ENCODE peak calls at places on chromosome 17, in ten cellular contexts. M, D, A, O, S, L, E, U, B and K are unnamed samples.

GRCh38 chr17:34626141-34626681 is 46.8 kb downstream of the TMEM132E start:
- DNase-seq in M (no peak), D (no peak), A (no peak), O (no peak), S (peak), L (no peak), E (no peak), U (no peak), B (no peak), K (no peak)

GRCh38 chr17:6713918-6714271 is 726 bp upstream of the SLC13A5 start:
- DNase-seq in M (no peak), D (no peak), A (no peak), O (no peak), S (no peak), L (no peak), E (no peak), U (no peak), B (no peak), K (no peak)

GRCh38 chr17:14547016-14547415 is 246.1 kb downstream of the HS3ST3B1 start:
- DNase-seq in M (no peak), D (no peak), A (no peak), O (no peak), S (no peak), L (no peak), E (no peak), U (no peak), B (no peak), K (no peak)

GRCh38 chr17:47978324-47978723 is 7.4 kb downstream of the CDK5RAP3 start:
- DNase-seq in M (peak), D (peak), A (peak), O (no peak), S (peak), L (peak), E (peak), U (peak), B (peak), K (peak)

GRCh38 chr17:75232786-75233185 is 27.3 kb downstream of the NUP85 start:
- DNase-seq in M (no peak), D (no peak), A (no peak), O (no peak), S (no peak), L (no peak), E (no peak), U (no peak), B (no peak), K (no peak)

GRCh38 chr17:2068589-2069051 is 13.7 kb downstream of the HIC1 start:
- DNase-seq in M (no peak), D (peak), A (no peak), O (no peak), S (no peak), L (no peak), E (peak), U (peak), B (no peak), K (peak)

GRCh38 chr17:79192503-79193500 is 118.2 kb downstream of the ENGASE start:
- DNase-seq in M (peak), D (peak), A (no peak), O (no peak), S (no peak), L (peak), E (peak), U (no peak), B (no peak), K (peak)

GRCh38 chr17:14781123-14781522 is 480.2 kb downstream of the HS3ST3B1 start:
- DNase-seq in M (no peak), D (no peak), A (no peak), O (no peak), S (no peak), L (no peak), E (no peak), U (no peak), B (no peak), K (no peak)

GRCh38 chr17:64741038-64741641 is 79.0 kb upstream of the SMURF2 start:
- DNase-seq in M (peak), D (peak), A (peak), O (peak), S (no peak), L (peak), E (peak), U (no peak), B (peak), K (peak)

GRCh38 chr17:17352836-17353624 is 49.9 kb downstream of the NT5M start:
- DNase-seq in M (no peak), D (no peak), A (no peak), O (no peak), S (no peak), L (no peak), E (no peak), U (peak), B (no peak), K (no peak)

GRCh38 chr17:43438626-43439529 is 40.1 kb downstream of the ARL4D start:
- DNase-seq in M (no peak), D (no peak), A (no peak), O (no peak), S (no peak), L (no peak), E (no peak), U (no peak), B (no peak), K (no peak)

GRCh38 chr17:31425646-31426045 is 34.2 kb downstream of the RAB11FIP4 start:
- DNase-seq in M (no peak), D (no peak), A (no peak), O (no peak), S (no peak), L (no peak), E (no peak), U (peak), B (no peak), K (no peak)

GRCh38 chr17:75191584-75191983 is 8.8 kb upstream of the SUMO2 start:
- DNase-seq in M (no peak), D (no peak), A (no peak), O (no peak), S (no peak), L (no peak), E (peak), U (no peak), B (no peak), K (peak)

GRCh38 chr17:78709119-78709681 is 72.9 kb downstream of the CYTH1 start:
- DNase-seq in M (no peak), D (peak), A (no peak), O (no peak), S (no peak), L (no peak), E (no peak), U (no peak), B (peak), K (no peak)

GRCh38 chr17:58391302-58391984 is 25.9 kb downstream of the RNF43 start:
- DNase-seq in M (peak), D (no peak), A (no peak), O (no peak), S (peak), L (peak), E (no peak), U (peak), B (peak), K (no peak)

GRCh38 chr17:1047886-1048470 is 51.0 kb downstream of the TIMM22 start:
- DNase-seq in M (no peak), D (no peak), A (no peak), O (no peak), S (no peak), L (no peak), E (no peak), U (no peak), B (no peak), K (no peak)

GRCh38 chr17:77381185-77381700 is 240.5 kb downstream of the SEC14L1 start:
- DNase-seq in M (no peak), D (no peak), A (no peak), O (no peak), S (no peak), L (no peak), E (no peak), U (peak), B (no peak), K (no peak)

GRCh38 chr17:8235676-8236075 is 12.2 kb downstream of the CTC1 start:
- DNase-seq in M (no peak), D (no peak), A (no peak), O (no peak), S (no peak), L (no peak), E (no peak), U (no peak), B (no peak), K (no peak)

GRCh38 chr17:7530294-7530900 is 18.5 kb upstream of the TNFSF12 start:
- DNase-seq in M (no peak), D (no peak), A (no peak), O (no peak), S (no peak), L (no peak), E (no peak), U (no peak), B (no peak), K (no peak)

GRCh38 chr17:73719588-73720071 is 75.4 kb upstream of the SDK2 start:
- DNase-seq in M (peak), D (no peak), A (no peak), O (peak), S (no peak), L (no peak), E (peak), U (peak), B (no peak), K (no peak)

GRCh38 chr17:38883592-38884526 is 14.0 kb downstream of the LASP1 start:
- DNase-seq in M (peak), D (no peak), A (no peak), O (no peak), S (no peak), L (peak), E (no peak), U (no peak), B (no peak), K (no peak)

GRCh38 chr17:16101440-16101839 is 101.8 kb downstream of the TTC19 start:
- DNase-seq in M (no peak), D (no peak), A (no peak), O (no peak), S (no peak), L (no peak), E (no peak), U (no peak), B (no peak), K (no peak)

GRCh38 chr17:16104189-16104588 is 104.6 kb downstream of the TTC19 start:
- DNase-seq in M (no peak), D (no peak), A (no peak), O (no peak), S (no peak), L (no peak), E (no peak), U (no peak), B (no peak), K (no peak)

GRCh38 chr17:16106161-16106891 is 106.7 kb downstream of the TTC19 start:
- DNase-seq in M (no peak), D (no peak), A (peak), O (no peak), S (no peak), L (peak), E (peak), U (no peak), B (no peak), K (peak)

GRCh38 chr17:16100737-16101400 is 101.2 kb downstream of the TTC19 start:
- DNase-seq in M (no peak), D (no peak), A (no peak), O (no peak), S (no peak), L (no peak), E (peak), U (no peak), B (peak), K (no peak)
- TF ChIP-seq CTCF in M (no peak), D (no peak), A (peak), O (no peak), S (no peak), L (no peak), E (peak), U (no peak), B (no peak), K (no peak)

GRCh38 chr17:42135664-42136653 is 13.4 kb downstream of the HSPB9 start:
- DNase-seq in M (peak), D (peak), A (no peak), O (no peak), S (peak), L (peak), E (peak), U (no peak), B (peak), K (peak)
- H3K4me3 ChIP-seq in M (peak), D (peak), A (no peak), O (no peak), S (no peak), L (no peak), E (no peak), U (no peak), B (peak), K (no peak)

GRCh38 chr17:41667280-41668008 is 21.2 kb upstream of the EIF1 start:
- DNase-seq in M (no peak), D (no peak), A (no peak), O (no peak), S (no peak), L (no peak), E (no peak), U (no peak), B (no peak), K (no peak)
- TF ChIP-seq CTCF in M (no peak), D (peak), A (no peak), O (no peak), S (no peak), L (no peak), E (no peak), U (no peak), B (no peak), K (no peak)

GRCh38 chr17:5254903-5255521 is 20.4 kb upstream of the SCIMP start:
- DNase-seq in M (no peak), D (peak), A (no peak), O (no peak), S (no peak), L (no peak), E (peak), U (no peak), B (no peak), K (no peak)
- H3K4me3 ChIP-seq in M (no peak), D (peak), A (no peak), O (no peak), S (no peak), L (no peak), E (no peak), U (no peak), B (no peak), K (no peak)

GRCh38 chr17:82424863-82425159 is 6.4 kb upstream of the OGFOD3 start:
- DNase-seq in M (no peak), D (no peak), A (no peak), O (no peak), S (no peak), L (no peak), E (no peak), U (no peak), B (no peak), K (no peak)

GRCh38 chr17:82419471-82419995 is 1.1 kb upstream of the OGFOD3 start:
- DNase-seq in M (no peak), D (peak), A (no peak), O (no peak), S (no peak), L (peak), E (peak), U (no peak), B (no peak), K (no peak)

GRCh38 chr17:82429824-82430223 is 11.4 kb upstream of the OGFOD3 start:
- DNase-seq in M (no peak), D (no peak), A (no peak), O (no peak), S (no peak), L (no peak), E (no peak), U (no peak), B (no peak), K (no peak)

GRCh38 chr17:82428546-82428945 is 10.2 kb upstream of the OGFOD3 start:
- DNase-seq in M (no peak), D (no peak), A (no peak), O (no peak), S (no peak), L (no peak), E (no peak), U (no peak), B (no peak), K (no peak)

DNA sequence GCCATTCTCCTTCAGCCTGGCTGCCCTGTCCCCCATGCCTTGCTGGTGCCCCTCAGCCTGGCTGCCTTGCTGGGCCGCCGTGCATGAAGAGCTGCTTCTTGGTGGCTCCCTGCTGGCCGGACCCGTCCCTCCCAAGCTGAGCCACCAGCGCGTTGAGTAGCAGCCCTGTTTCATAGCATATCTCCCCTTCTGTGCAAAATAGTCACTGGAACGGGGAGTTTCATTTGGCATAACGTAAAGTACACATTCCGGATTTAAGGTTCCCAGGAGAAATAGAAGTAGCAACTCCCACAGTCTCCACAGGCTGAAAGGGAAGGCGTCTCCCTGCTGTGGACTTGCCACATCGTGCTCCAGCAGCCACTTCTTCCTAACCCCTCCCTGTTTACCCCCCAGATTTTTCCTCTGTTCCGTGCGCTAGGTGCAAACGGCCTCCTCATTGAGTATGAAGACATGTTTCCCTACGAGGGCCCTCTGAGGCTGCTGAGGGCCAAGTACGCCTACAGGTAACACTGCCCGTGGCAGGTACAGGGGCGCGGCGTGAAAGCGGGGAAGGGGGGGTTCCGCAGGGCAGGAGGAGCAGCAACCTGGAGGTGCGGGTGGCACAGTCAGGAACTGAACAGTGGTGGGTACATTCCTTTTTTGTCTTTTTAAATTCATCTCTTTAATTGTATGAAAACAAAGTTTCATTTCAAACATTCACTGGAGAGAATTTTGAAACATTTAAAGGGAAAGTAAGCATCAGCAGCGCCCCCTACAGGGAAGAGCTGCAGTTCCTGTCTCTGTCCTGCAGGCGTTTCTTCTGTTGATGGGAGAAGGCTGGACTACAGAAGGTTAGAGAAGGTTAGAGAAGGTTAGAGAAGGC is 5.8 kb upstream of the OGFOD3 start:
- DNase-seq in M (no peak), D (peak), A (no peak), O (no peak), S (peak), L (peak), E (peak), U (peak), B (peak), K (peak)
- TF ChIP-seq CTCF in M (peak), D (peak), A (peak), O (no peak), S (peak), L (peak), E (peak), U (peak), B (no peak), K (peak)